ENCODE peak calls at places on chromosome 17, in four cellular contexts. M is sigmoid colon, B is heart right ventricle, Q is lower lobe of right lung. K is an unnamed sample. For H3K9me3, the result is how much of the 10 kb centered on the place peaks cover.

GRCh38 chr17:68662037-68662432 is 60.9 kb upstream of the FAM20A start:
- DNase-seq in M (no peak), B (no peak), Q (no peak), K (no peak)

GRCh38 chr17:76119409-76120371 is 16.1 kb upstream of the EXOC7 start:
- DNase-seq in B (no peak), M (peak), Q (peak), K (no peak)

GRCh38 chr17:19876524-19877161 is 8.9 kb upstream of the ULK2 start:
- DNase-seq in B (peak), M (peak), Q (peak), K (peak)

GRCh38 chr17:823501-823902 is 41.3 kb downstream of the MRM3 start:
- DNase-seq in M (no peak), Q (no peak), B (no peak), K (no peak)

GRCh38 chr17:77914440-77915254 is 43.9 kb upstream of the TNRC6C start:
- DNase-seq in B (no peak), M (peak), Q (no peak), K (no peak)

GRCh38 chr17:58412910-58413630 is 4.3 kb downstream of the RNF43 start:
- DNase-seq in Q (no peak), M (no peak), B (no peak), K (no peak)

GRCh38 chr17:3770471-3770870 is 30.5 kb downstream of the ITGAE start:
- DNase-seq in B (no peak), Q (peak), M (no peak), K (no peak)

GRCh38 chr17:859461-860195 is 77.5 kb downstream of the MRM3 start:
- DNase-seq in M (peak), Q (no peak), B (no peak), K (no peak)

GRCh38 chr17:54785643-54786258 is 114.9 kb upstream of the TOM1L1 start:
- DNase-seq in M (no peak), B (no peak), Q (no peak), K (no peak)

GRCh38 chr17:61805399-61805798 is 57.9 kb downstream of the BRIP1 start:
- DNase-seq in B (no peak), Q (no peak), M (no peak), K (no peak)

GRCh38 chr17:49676276-49676868 is 1.5 kb downstream of the SPOP start:
- DNase-seq in B (no peak), Q (no peak), M (no peak), K (no peak)

GRCh38 chr17:81931189-81931556 is 3.6 kb upstream of the MAFG start:
- DNase-seq in B (no peak), Q (no peak), M (no peak), K (no peak)

GRCh38 chr17:45942284-45942683 is 47.9 kb downstream of the MAPT start:
- DNase-seq in B (peak), M (peak), Q (no peak), K (no peak)

GRCh38 chr17:70527364-70527888 is 358.1 kb downstream of the KCNJ2 start:
- DNase-seq in B (no peak), Q (no peak), M (no peak), K (no peak)

GRCh38 chr17:77189148-77189547 is 48.4 kb downstream of the SEC14L1 start:
- DNase-seq in M (no peak), Q (no peak), B (no peak), K (no peak)

GRCh38 chr17:7839890-7840260 is 5.9 kb downstream of the KDM6B start:
- DNase-seq in B (no peak), M (peak), Q (no peak), K (no peak)

GRCh38 chr17:7281953-7282751 is 634 bp downstream of the SLC2A4 start:
- DNase-seq in Q (no peak), M (peak), B (peak), K (peak)

GRCh38 chr17:7220593-7221280 is 999 bp downstream of the ACADVL start:
- DNase-seq in M (peak), B (no peak), Q (peak), K (peak)

GRCh38 chr17:80633197-80633596 is 88.6 kb downstream of the RPTOR start:
- DNase-seq in B (no peak), M (no peak), Q (no peak), K (no peak)

GRCh38 chr17:17685775-17686291 is 4.6 kb downstream of the RAI1 start:
- DNase-seq in Q (peak), M (no peak), B (no peak), K (peak)

GRCh38 chr17:74453665-74454196 is 12.7 kb upstream of the CD300A start:
- DNase-seq in Q (no peak), B (no peak), M (no peak), K (no peak)

GRCh38 chr17:18928726-18929125 is 23.2 kb upstream of the SLC5A10 start:
- DNase-seq in M (no peak), Q (no peak), B (no peak), K (no peak)

GRCh38 chr17:11264183-11264871 is 23.3 kb downstream of the SHISA6 start:
- DNase-seq in M (no peak), Q (no peak), B (no peak), K (no peak)
- TF ChIP-seq CTCF in M (no peak), Q (no peak), B (peak), K (peak)

GRCh38 chr17:63431618-63431938 is 14.5 kb downstream of the CYB561 start:
- DNase-seq in Q (no peak), B (no peak), M (no peak), K (peak)
- H3K9me3 ChIP-seq in Q (under half), B (under half), M (under half), K (under half)

DNA sequence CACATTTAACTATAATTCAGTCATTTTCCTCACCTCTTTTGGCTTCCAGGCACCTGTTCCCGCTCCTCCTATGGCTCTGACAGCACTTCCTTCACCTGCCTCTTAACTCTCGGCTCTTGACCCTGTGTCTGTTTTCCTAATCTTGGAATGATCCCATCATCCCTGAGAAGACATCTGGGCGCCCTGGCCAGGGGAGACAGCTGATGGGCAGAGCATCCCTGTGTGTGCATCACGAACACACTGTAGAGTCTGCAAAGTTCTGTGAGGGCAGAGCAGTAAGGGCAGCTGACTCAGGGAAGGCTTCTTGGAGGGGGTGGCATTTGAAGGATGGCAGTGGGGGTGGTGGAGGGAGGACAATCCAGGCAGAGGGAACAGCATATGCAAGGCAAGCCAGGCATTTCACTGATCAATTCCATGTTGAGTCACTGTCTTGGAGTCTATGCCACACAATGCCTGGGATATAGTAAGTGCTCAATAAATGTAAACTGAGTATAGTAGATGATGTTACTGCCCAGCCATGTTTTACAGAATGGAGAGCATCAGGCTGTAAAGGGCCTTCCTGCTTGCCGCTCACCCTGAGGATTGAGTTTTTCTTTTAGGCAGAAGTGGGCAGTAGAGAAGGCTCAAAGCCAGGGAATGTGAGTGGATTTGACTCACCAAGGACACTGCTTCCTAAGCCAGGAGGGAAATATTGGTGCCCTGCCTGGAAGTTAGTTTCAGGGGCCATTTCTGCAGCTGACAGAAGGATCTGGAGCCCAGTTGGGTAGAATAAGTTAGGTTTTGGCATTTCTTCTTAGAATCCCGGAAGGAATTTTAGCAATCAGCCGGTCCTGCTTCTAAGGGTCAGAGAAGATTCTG is 5.8 kb upstream of the RAB11FIP4 start:
- DNase-seq in B (no peak), Q (no peak), M (no peak), K (no peak)
- TF ChIP-seq CTCF in B (no peak), Q (no peak), M (no peak), K (no peak)

DNA sequence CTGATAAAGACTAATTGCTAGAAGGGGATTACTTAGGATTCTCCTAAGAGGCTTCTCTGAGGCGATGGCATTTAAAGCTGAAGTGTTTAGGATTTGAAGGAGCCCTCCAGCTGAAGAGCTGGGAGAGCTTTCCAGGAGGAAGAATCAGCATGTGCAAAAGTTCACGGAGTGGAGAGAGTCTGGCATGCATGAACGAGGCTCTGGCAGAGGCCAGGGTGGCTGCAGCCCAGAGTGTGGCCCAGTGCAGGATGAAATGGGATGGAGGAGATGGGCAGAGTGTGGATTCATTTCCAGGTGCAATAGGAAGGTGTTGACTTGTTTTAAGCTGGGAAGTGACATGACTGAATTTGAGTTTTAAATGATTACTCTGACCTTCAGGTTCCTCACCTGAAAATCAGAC is 249.0 kb upstream of the CCL2 start:
- DNase-seq in Q (no peak), B (no peak), M (no peak), K (no peak)
- H3K9me3 ChIP-seq in Q (under half), B (under half), M (under half), K (under half)

K was measured in upper lobe of right lung.